ENCODE peak calls at places on chromosomes 4 and X, in six cellular contexts. F is AG09309; L is fibroblast of the aortic adventitia; M is progenitor cell of endocrine pancreas; T is activated naive CD4-positive, alpha-beta T cell treated with anti-CD3 and anti-CD28 coated beads for 36 hours; S is tibial nerve. W is an unnamed sample.

GRCh38 chrX:24703185-24703494 is 9.4 kb downstream of the POLA1 start:
- DNase-seq in S (no peak), L (no peak), F (no peak), T (peak), M (no peak), W (no peak)

GRCh38 chr4:137806420-137806819 is 274.1 kb upstream of the PCDH18 start:
- DNase-seq in S (no peak), L (no peak), F (no peak), M (no peak), T (no peak), W (no peak)

GRCh38 chrX:66074920-66075879 is 35.3 kb upstream of the VSIG4 start:
- DNase-seq in L (no peak), S (no peak), M (no peak), T (peak), F (no peak), W (no peak)

GRCh38 chr4:87704000-87704399 is 53.9 kb downstream of the DMP1 start:
- DNase-seq in T (no peak), F (no peak), M (no peak), S (no peak), L (no peak), W (no peak)

GRCh38 chr4:84451546-84451945 is 47.5 kb downstream of the NKX6-1 start:
- DNase-seq in M (no peak), F (no peak), T (no peak), L (peak), S (no peak), W (no peak)

GRCh38 chr4:143183513-143184216 is 1.1 kb upstream of the USP38 start:
- DNase-seq in T (no peak), L (peak), S (no peak), M (no peak), F (no peak), W (no peak)

GRCh38 chr4:113452868-113453620 is 308.5 kb downstream of the CAMK2D start:
- DNase-seq in S (no peak), F (no peak), L (peak), M (no peak), T (no peak), W (no peak)

GRCh38 chr4:90328558-90328957 is 201.4 kb downstream of the CCSER1 start:
- DNase-seq in M (no peak), F (no peak), S (no peak), T (no peak), L (peak), W (no peak)

GRCh38 chr4:126727461-126727860 is 905.3 kb upstream of the INTU start:
- DNase-seq in F (no peak), S (no peak), L (peak), T (no peak), M (no peak), W (no peak)

GRCh38 chr4:17313194-17313593 is 198.7 kb downstream of the QDPR start:
- DNase-seq in M (no peak), L (peak), T (no peak), S (no peak), F (no peak), W (no peak)

GRCh38 chr4:2788532-2789103 is 4.3 kb upstream of the SH3BP2 start:
- DNase-seq in L (peak), T (no peak), M (no peak), S (peak), F (no peak), W (no peak)

GRCh38 chr4:83113429-83113786 is 1.1 kb downstream of the PLAC8 start:
- DNase-seq in F (no peak), L (no peak), T (peak), S (no peak), M (no peak), W (no peak)

GRCh38 chr4:168487821-168488162 is 7.5 kb upstream of the DDX60L start:
- DNase-seq in M (no peak), S (no peak), T (no peak), F (no peak), L (no peak), W (no peak)

GRCh38 chrX:68193786-68194185 is 239.5 kb downstream of the OPHN1 start:
- DNase-seq in S (no peak), L (no peak), T (no peak), F (no peak), M (no peak), W (no peak)

GRCh38 chrX:38805294-38806053 is 4.2 kb downstream of the MID1IP1 start:
- DNase-seq in F (peak), S (peak), L (peak), M (peak), T (peak), W (no peak)

GRCh38 chr4:159062381-159062780 is 40.5 kb upstream of the RAPGEF2 start:
- DNase-seq in F (no peak), L (no peak), M (no peak), T (no peak), S (no peak), W (no peak)

GRCh38 chr4:144820706-144821105 is 174.8 kb downstream of the HHIP start:
- DNase-seq in F (peak), T (no peak), L (peak), S (no peak), M (no peak), W (no peak)

GRCh38 chrX:46777971-46778810 is 19.3 kb upstream of the SLC9A7 start:
- DNase-seq in S (no peak), T (no peak), F (no peak), M (no peak), L (peak), W (no peak)

GRCh38 chr4:17276821-17277220 is 235.1 kb downstream of the QDPR start:
- DNase-seq in F (peak), T (no peak), L (peak), S (no peak), M (no peak), W (no peak)

GRCh38 chr4:109589119-109589518 is 29.1 kb downstream of the MCUB start:
- DNase-seq in F (no peak), S (no peak), M (no peak), L (no peak), T (no peak), W (no peak)

GRCh38 chr4:111283066-111283677 is 660.3 kb upstream of the PITX2 start:
- DNase-seq in S (peak), T (peak), L (peak), F (peak), M (peak), W (peak)

W was measured in HuH-7.5.